ENCODE peak calls at places on chromosome 1, in nine cellular contexts. W is NCI-H345, M is frontal cortex, K is foreskin fibroblast, X is HS-5, Y is posterior cingulate gyrus, I is uterus, C is fibroblast of pulmonary artery, O is HuH-7.5. R is an unnamed sample.

GRCh38 chr1:178541829-178542553 is 29.1 kb downstream of the TEX35 start:
- DNase-seq in W (peak), M (peak), K (no peak), X (no peak), Y (peak), I (peak), C (peak), O (peak), R (no peak)

GRCh38 chr1:232328496-232329102 is 301.3 kb downstream of the SIPA1L2 start:
- DNase-seq in W (no peak), M (no peak), K (no peak), X (no peak), Y (no peak), I (no peak), C (no peak), O (no peak), R (no peak)

GRCh38 chr1:228029281-228029680 is 22.5 kb downstream of the WNT3A start:
- DNase-seq in W (no peak), M (no peak), K (no peak), X (no peak), Y (peak), I (no peak), C (no peak), O (no peak), R (no peak)

GRCh38 chr1:201376464-201377374 is 761 bp downstream of the TNNT2 start:
- DNase-seq in W (no peak), M (no peak), K (peak), X (no peak), Y (no peak), I (no peak), C (peak), O (peak), R (no peak)

GRCh38 chr1:35264861-35265260 is 3.6 kb upstream of the ZMYM4 start:
- DNase-seq in W (no peak), M (no peak), K (peak), X (no peak), Y (no peak), I (no peak), C (peak), O (no peak), R (no peak)

GRCh38 chr1:36576118-36576517 is 93.4 kb upstream of the CSF3R start:
- DNase-seq in W (peak), M (peak), K (peak), X (peak), Y (peak), I (peak), C (peak), O (peak), R (no peak)

GRCh38 chr1:13899856-13900255 is 199.9 kb downstream of the PRDM2 start:
- DNase-seq in W (no peak), M (no peak), K (peak), X (peak), Y (no peak), I (no peak), C (peak), O (no peak), R (no peak)

GRCh38 chr1:203726417-203726867 is 38.5 kb upstream of the LAX1 start:
- DNase-seq in W (no peak), M (no peak), K (no peak), X (no peak), Y (no peak), I (no peak), C (peak), O (no peak), R (no peak)

R was measured in keratinocyte.